ENCODE peak calls at places on chromosomes 16 and 17, in five cellular contexts. Y is A549, E is Panc1, O is lung, B is endodermal cell. I is an unnamed sample. For H3K4me1, the result is how much of the 10 kb centered on the place peaks cover.

GRCh38 chr17:11486726-11487310 is 111.5 kb upstream of the DNAH9 start:
- DNase-seq in Y (no peak), E (no peak), O (no peak), B (peak), I (no peak)

GRCh38 chr17:19344311-19345066 is 18.0 kb downstream of the B9D1 start:
- DNase-seq in Y (no peak), E (no peak), O (no peak), B (peak), I (no peak)

GRCh38 chr17:7972131-7972785 is 30.2 kb upstream of the GUCY2D start:
- DNase-seq in Y (no peak), E (no peak), O (no peak), B (no peak), I (no peak)

GRCh38 chr16:86874141-86874540 is 295.8 kb downstream of the FOXL1 start:
- DNase-seq in Y (no peak), E (peak), O (no peak), B (peak), I (no peak)

GRCh38 chr17:70181866-70182265 is 12.5 kb downstream of the KCNJ2 start:
- DNase-seq in Y (no peak), E (no peak), O (no peak), B (no peak), I (no peak)

GRCh38 chr17:9788582-9788981 is 2.8 kb downstream of the DHRS7C start:
- DNase-seq in Y (no peak), E (no peak), O (no peak), B (no peak), I (no peak)

GRCh38 chr17:36736201-36737156 is 135.1 kb downstream of the MRM1 start:
- DNase-seq in Y (no peak), E (no peak), O (no peak), B (no peak), I (no peak)

GRCh38 chr17:9244066-9245052 is 223.0 kb downstream of the NTN1 start:
- DNase-seq in Y (no peak), E (no peak), O (no peak), B (no peak), I (no peak)

GRCh38 chr17:15941781-15942180 is 3.1 kb upstream of the ADORA2B start:
- DNase-seq in Y (no peak), E (no peak), O (no peak), B (no peak), I (no peak)

GRCh38 chr17:66676421-66676820 is 158.5 kb upstream of the CACNG5 start:
- DNase-seq in Y (peak), E (no peak), O (peak), B (peak), I (no peak)

GRCh38 chr17:59830007-59830630 is 62.6 kb downstream of the TUBD1 start:
- DNase-seq in Y (no peak), E (no peak), O (no peak), B (peak), I (no peak)

GRCh38 chr16:4136229-4136813 is 20.1 kb upstream of the ADCY9 start:
- DNase-seq in Y (no peak), E (no peak), O (peak), B (peak), I (no peak)

GRCh38 chr17:56436142-56436541 is 157.4 kb upstream of the NOG start:
- DNase-seq in Y (no peak), E (no peak), O (no peak), B (no peak), I (no peak)

DNA sequence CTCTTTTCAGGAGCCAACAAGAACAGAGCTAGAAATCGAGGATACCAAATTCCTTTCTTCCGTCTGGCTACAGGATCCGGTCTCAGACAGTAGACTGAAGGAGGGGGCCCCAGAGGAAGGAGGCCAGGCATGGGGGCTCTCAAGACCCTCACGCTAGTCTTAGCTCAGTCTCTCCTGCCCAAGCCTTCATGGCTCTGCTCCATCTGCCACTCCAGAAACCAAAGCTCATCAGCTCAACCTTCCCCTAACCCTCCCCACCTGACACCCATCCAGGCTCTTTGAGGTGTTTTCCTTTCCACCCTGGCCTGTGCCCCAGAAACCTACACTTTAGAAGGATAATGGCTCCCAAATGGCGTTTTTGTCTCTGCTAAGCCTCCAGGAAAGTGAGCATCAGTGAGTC is 6.2 kb upstream of the TMEM92 start:
- DNase-seq in Y (no peak), E (no peak), O (no peak), B (no peak), I (no peak)
- H3K4me1 ChIP-seq in Y (under half), E (under half), O (under half), B (under half), I (under half)

GRCh38 chr17:74815067-74815466 is 38.9 kb upstream of the NAT9 start:
- DNase-seq in Y (no peak), E (no peak), O (no peak), B (no peak), I (no peak)

GRCh38 chr17:74813793-74814192 is 37.6 kb upstream of the NAT9 start:
- DNase-seq in Y (no peak), E (no peak), O (no peak), B (no peak), I (no peak)

GRCh38 chr17:74815671-74816370 is 39.7 kb upstream of the NAT9 start:
- DNase-seq in Y (no peak), E (no peak), O (no peak), B (peak), I (peak)

GRCh38 chr17:74812109-74812864 is 36.1 kb upstream of the NAT9 start:
- DNase-seq in Y (no peak), E (no peak), O (peak), B (no peak), I (no peak)

GRCh38 chr17:74814453-74814852 is 38.3 kb upstream of the NAT9 start:
- DNase-seq in Y (no peak), E (no peak), O (no peak), B (no peak), I (no peak)
- TF ChIP-seq CTCF in Y (no peak), E (no peak), O (no peak), B (no peak), I (no peak)

DNA sequence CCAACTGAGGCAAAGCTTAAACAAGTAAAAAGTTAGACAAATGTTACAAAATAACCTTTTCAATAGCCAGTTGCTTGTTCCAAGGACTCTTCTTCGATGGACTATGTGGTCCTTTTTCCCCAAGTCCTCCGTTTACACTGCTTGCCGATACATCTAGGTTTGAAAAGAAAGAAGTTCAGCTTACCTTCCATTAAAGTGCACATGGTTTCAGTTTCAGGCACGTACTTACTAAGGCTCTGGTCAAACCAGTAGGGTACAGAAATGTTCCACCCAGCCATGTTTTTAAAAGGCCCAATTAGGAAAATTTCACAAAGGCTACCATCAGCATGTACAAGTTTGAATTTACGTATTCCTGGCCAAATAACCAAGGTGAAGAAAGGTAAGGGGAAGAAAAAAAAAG is 2.1 kb downstream of the SRSF2 start:
- DNase-seq in Y (no peak), E (no peak), O (no peak), B (no peak), I (no peak)
- H3K4me1 ChIP-seq in Y (under half), E (under half), O (under half), B (under half), I (half or more)

GRCh38 chr17:31698751-31699150 is 160.3 kb downstream of the COPRS start:
- DNase-seq in Y (no peak), E (no peak), O (no peak), B (no peak), I (no peak)
- TF ChIP-seq CTCF in Y (no peak), E (no peak), O (no peak), B (no peak), I (no peak)

GRCh38 chr16:70680495-70681381 is 5.1 kb downstream of the MTSS2 start:
- DNase-seq in Y (no peak), E (no peak), O (no peak), B (no peak), I (no peak)

GRCh38 chr16:70681382-70682238 is 4.2 kb downstream of the MTSS2 start:
- DNase-seq in Y (no peak), E (no peak), O (no peak), B (no peak), I (no peak)

GRCh38 chr16:70684146-70685060 is 1.4 kb downstream of the MTSS2 start:
- DNase-seq in Y (no peak), E (no peak), O (no peak), B (no peak), I (peak)

GRCh38 chr16:70683146-70683944 is 2.5 kb downstream of the MTSS2 start:
- DNase-seq in Y (no peak), E (no peak), O (no peak), B (no peak), I (peak)

DNA sequence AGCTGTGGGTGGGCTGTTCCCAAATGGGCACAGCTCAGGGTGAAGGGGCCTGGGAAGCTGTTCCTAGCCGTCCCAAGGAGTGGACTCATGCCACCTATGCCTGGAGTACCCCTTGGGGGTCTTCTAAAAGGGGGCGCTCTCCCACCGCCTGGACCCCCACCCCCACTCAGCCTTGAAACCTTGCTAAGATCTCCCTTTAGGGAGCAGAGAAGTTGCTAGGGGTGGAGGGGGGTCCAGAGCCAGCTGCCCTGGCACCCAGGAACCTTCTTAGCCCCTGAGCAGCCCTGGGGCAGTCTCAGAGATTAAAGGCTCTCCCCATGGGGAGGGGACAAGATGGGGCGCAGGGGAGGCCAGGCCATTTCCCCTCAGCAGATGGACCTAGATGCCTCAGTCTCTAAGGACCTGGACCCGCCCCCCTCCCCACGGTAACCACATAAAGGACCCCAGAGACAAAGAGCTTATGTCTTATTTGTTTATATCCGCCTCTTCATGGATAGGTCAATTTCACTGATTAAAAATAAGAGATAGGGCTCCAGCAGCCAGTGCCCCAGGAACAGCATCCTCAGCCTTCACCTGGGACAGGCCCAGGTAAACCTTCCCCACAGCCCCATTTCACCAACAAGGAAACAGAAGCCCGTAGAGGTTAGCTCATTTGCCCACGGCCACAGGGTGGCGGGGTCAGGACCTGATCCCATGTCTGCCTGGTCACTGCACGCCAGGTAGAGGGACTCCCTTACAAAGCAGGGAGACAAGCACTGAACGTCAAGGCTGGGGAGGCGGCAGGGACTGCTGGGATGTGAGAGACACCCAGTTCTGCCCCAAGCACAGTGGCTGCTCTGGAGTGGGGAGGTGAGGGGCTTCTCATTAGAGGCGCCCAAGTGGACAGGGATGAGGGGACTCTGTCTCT is 3.4 kb downstream of the MTSS2 start:
- DNase-seq in Y (no peak), E (no peak), O (no peak), B (peak), I (no peak)
- H3K4me1 ChIP-seq in Y (half or more), E (under half), O (under half), B (under half), I (under half)

DNA sequence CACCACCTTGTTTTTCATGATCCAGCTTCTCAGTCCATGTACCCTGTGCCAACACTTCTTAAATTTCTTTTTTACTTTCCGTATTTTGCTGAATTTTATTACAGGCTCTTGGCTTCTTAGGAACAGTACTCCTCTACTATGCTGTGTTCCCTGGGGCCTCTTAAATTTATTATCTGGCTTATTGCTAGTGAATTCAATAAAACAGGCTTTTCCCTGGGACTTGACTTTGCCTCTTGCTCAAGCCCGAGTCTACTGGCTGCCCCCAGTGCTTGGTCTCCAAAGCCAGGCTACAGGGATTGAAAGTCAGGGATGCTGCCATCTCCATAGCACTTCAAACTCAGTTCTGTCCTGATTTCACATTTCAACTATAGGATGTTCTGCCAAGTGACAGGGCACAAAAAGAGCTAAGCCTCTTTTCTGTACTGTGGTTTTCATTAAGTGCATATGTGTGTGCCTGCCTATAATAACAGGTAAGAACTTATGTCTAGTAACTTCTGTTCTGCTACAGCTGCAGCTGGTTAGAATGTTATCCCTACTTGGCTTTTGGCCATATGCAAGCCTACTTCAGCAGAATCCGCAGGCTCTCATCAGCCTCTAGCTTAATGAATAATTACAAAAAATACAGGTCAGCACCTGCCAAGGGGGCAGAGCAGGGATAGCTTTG is 8.4 kb downstream of the FAM20A start:
- DNase-seq in Y (no peak), E (no peak), O (no peak), B (no peak), I (no peak)
- TF ChIP-seq CTCF in Y (no peak), E (no peak), O (no peak), B (no peak), I (no peak)

I was measured in CD8-positive, alpha-beta T cell.